ENCODE peak calls at places on chromosome X, in eight cellular contexts. G is immature natural killer cell; W is transverse colon; K is NCI-H2107; J is GM03348; H is HuH-7; D is CD4-positive, alpha-beta T cell; F is brain microvascular endothelial cell. X is an unnamed sample.

GRCh38 chrX:1657367-1658082 is 42.7 kb downstream of the ASMT start:
- DNase-seq in G (peak), W (peak), K (peak), J (peak), H (no peak), D (peak), F (no peak), X (no peak)

GRCh38 chrX:53430231-53430630 is 3.9 kb downstream of the HSD17B10 start:
- DNase-seq in G (no peak), W (no peak), K (no peak), J (no peak), H (no peak), D (no peak), F (no peak), X (no peak)

GRCh38 chrX:114581528-114582263 is 2.2 kb upstream of the HTR2C start:
- DNase-seq in G (no peak), W (no peak), K (no peak), J (no peak), H (no peak), D (no peak), F (no peak), X (peak)

GRCh38 chrX:49190783-49191032 is 4.5 kb upstream of the PRICKLE3 start:
- DNase-seq in G (no peak), W (no peak), K (no peak), J (no peak), H (no peak), D (no peak), F (no peak), X (no peak)

GRCh38 chrX:76821276-76821675 is 393.8 kb downstream of the MAGEE1 start:
- DNase-seq in G (no peak), W (no peak), K (no peak), J (no peak), H (no peak), D (no peak), F (no peak), X (no peak)

GRCh38 chrX:130330706-130331105 is 9.0 kb upstream of the SLC25A14 start:
- DNase-seq in G (peak), W (peak), K (no peak), J (peak), H (peak), D (peak), F (peak), X (peak)

GRCh38 chrX:146278381-146278780 is 460.8 kb downstream of the SLITRK2 start:
- DNase-seq in G (no peak), W (no peak), K (no peak), J (no peak), H (no peak), D (no peak), F (no peak), X (peak)

GRCh38 chrX:40291553-40291952 is 193.8 kb upstream of the BCOR start:
- DNase-seq in G (no peak), W (no peak), K (no peak), J (no peak), H (no peak), D (no peak), F (no peak), X (no peak)

GRCh38 chrX:2879670-2880069 is 49.5 kb downstream of the ARSD start:
- DNase-seq in G (no peak), W (no peak), K (no peak), J (no peak), H (no peak), D (no peak), F (no peak), X (no peak)

GRCh38 chrX:20595928-20596550 is 329.3 kb upstream of the RPS6KA3 start:
- DNase-seq in G (no peak), W (no peak), K (no peak), J (peak), H (no peak), D (no peak), F (no peak), X (peak)

GRCh38 chrX:15616531-15616930 is 15.8 kb upstream of the ACE2 start:
- DNase-seq in G (no peak), W (no peak), K (no peak), J (no peak), H (no peak), D (no peak), F (no peak), X (no peak)